ENCODE peak calls at places on chromosomes 11 and 22, in nine cellular contexts. S is psoas muscle, F is GM23338, J is astrocyte of the spinal cord, G is thyroid gland, M is A549, P is fibroblast of the aortic adventitia, D is heart right ventricle, L is colonic mucosa. A is an unnamed sample.

GRCh38 chr11:47469411-47470179 is 20.7 kb upstream of the RAPSN start:
- DNase-seq in S (no peak), F (no peak), J (peak; percentile 30), G (no peak), M (no peak), P (peak; percentile 43), D (no peak), L (no peak), A (no peak)

GRCh38 chr11:65650547-65651338 is 12.0 kb downstream of the RELA start:
- DNase-seq in S (no peak), F (peak; percentile 40), J (no peak), G (no peak), M (no peak), P (no peak), D (no peak), L (peak; percentile 22), A (no peak)

GRCh38 chr22:23685205-23685784 is 5.5 kb upstream of the RGL4 start:
- DNase-seq in S (peak; percentile 56), F (no peak), J (no peak), G (no peak), M (no peak), P (peak; percentile 18), D (no peak), L (no peak), A (no peak)

GRCh38 chr11:1161410-1162152 is 3.8 kb downstream of the MUC5AC start:
- DNase-seq in S (peak; percentile 10), F (no peak), J (no peak), G (no peak), M (no peak), P (no peak), D (no peak), L (no peak), A (no peak)

GRCh38 chr11:128718064-128718463 is 24.2 kb downstream of the FLI1 start:
- DNase-seq in S (no peak), F (peak; percentile 10), J (no peak), G (no peak), M (no peak), P (no peak), D (no peak), L (no peak), A (no peak)

GRCh38 chr11:2714871-2715270 is 15.1 kb upstream of the KCNQ1OT1 start:
- DNase-seq in S (peak; percentile 6), F (no peak), J (no peak), G (no peak), M (no peak), P (no peak), D (no peak), L (no peak), A (no peak)

GRCh38 chr22:26474687-26475086 is 8.9 kb downstream of the HPS4 start:
- DNase-seq in S (no peak), F (no peak), J (peak; percentile 5), G (no peak), M (no peak), P (no peak), D (no peak), L (no peak), A (no peak)

GRCh38 chr11:118003021-118003423 is 16.8 kb downstream of the IL10RA start:
- DNase-seq in S (no peak), F (no peak), J (no peak), G (no peak), M (no peak), P (no peak), D (no peak), L (no peak), A (peak; percentile 34)

GRCh38 chr22:29609139-29609538 is 5.7 kb downstream of the NF2 start:
- DNase-seq in S (no peak), F (peak; percentile 52), J (no peak), G (no peak), M (peak; percentile 16), P (no peak), D (no peak), L (no peak), A (no peak)
- TF ChIP-seq CTCF in S (no peak), F (peak; percentile 67), J (peak; percentile 43), G (peak; percentile 23), M (peak; percentile 18), P (no peak), D (peak; percentile 9), L (no peak), A (peak; percentile 31)

GRCh38 chr11:100009728-100010127 is 677.4 kb upstream of the ARHGAP42 start:
- DNase-seq in S (no peak), F (no peak), J (no peak), G (no peak), M (no peak), P (no peak), D (no peak), L (no peak), A (no peak)
- TF ChIP-seq CTCF in S (no peak), F (no peak), J (no peak), G (no peak), M (no peak), P (no peak), D (no peak), L (no peak), A (no peak)

DNA sequence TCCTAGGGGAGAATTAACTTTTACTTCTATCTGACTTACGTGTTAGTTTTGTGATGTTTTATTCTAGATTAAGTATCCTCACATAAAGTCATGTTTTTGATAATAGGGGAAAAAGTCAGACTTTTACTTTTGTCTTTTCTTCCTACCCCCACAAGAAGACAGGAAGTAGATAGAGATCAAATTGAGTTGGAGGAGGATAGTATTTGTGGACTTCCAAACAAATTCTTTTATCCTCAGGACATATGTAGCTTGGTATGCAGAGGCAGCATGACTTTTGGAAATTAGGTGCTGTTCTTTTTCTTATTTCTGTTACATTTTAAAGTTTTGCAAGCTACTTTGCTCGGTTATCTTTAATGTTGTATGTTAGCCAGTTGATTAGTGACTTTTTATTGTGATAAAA is 61.4 kb downstream of the MTMR3 start:
- DNase-seq in S (no peak), F (no peak), J (no peak), G (no peak), M (no peak), P (no peak), D (no peak), L (no peak), A (no peak)
- TF ChIP-seq CTCF in S (no peak), F (no peak), J (no peak), G (no peak), M (no peak), P (no peak), D (no peak), L (no peak), A (no peak)

GRCh38 chr11:14892036-14892556 is at the start of gene CYP2R1:
- DNase-seq in S (peak; percentile 94), F (peak; percentile 97), J (peak; percentile 98), G (peak; percentile 96), M (peak; percentile 99), P (peak; percentile 96), D (peak; percentile 97), L (peak; percentile 99), A (peak; percentile 90)
- TF ChIP-seq CTCF in S (no peak), F (no peak), J (no peak), G (no peak), M (no peak), P (no peak), D (no peak), L (no peak), A (no peak)

GRCh38 chr11:104872393-104872792 is 25.9 kb downstream of the CASP12 start:
- DNase-seq in S (no peak), F (no peak), J (no peak), G (no peak), M (no peak), P (no peak), D (no peak), L (no peak), A (no peak)

GRCh38 chr11:104870910-104871309 is 27.4 kb downstream of the CASP12 start:
- DNase-seq in S (no peak), F (no peak), J (peak; percentile 55), G (no peak), M (no peak), P (peak; percentile 50), D (no peak), L (no peak), A (no peak)

GRCh38 chr11:104876838-104877500 is 21.3 kb downstream of the CASP12 start:
- DNase-seq in S (no peak), F (no peak), J (no peak), G (no peak), M (no peak), P (no peak), D (no peak), L (no peak), A (no peak)

GRCh38 chr11:104876324-104876723 is 21.9 kb downstream of the CASP12 start:
- DNase-seq in S (no peak), F (no peak), J (no peak), G (no peak), M (no peak), P (no peak), D (no peak), L (no peak), A (no peak)

DNA sequence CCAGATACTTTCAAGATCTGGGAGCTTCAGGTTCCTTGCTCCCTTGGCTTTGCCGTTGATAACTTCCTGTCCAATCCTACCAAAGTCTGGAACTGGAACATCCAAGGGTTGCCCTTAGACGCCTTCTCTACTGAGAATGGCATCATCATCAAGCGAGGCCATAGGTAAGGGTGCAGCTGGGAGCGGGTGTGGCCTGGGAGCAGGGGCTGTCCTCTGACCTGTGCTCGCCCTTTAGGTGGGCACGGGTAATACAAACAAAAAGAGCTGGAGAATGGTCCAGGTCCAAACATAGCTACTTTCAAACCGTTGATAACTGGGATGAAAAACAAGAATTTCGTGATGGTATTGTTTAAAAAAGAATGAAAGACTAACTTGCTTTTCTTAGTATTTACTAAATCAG is 25.0 kb downstream of the CASP12 start:
- DNase-seq in S (no peak), F (peak; percentile 56), J (no peak), G (no peak), M (no peak), P (no peak), D (no peak), L (no peak), A (no peak)
- TF ChIP-seq CTCF in S (no peak), F (peak; percentile 58), J (peak; percentile 3), G (no peak), M (no peak), P (peak; percentile 3), D (no peak), L (no peak), A (no peak)

DNA sequence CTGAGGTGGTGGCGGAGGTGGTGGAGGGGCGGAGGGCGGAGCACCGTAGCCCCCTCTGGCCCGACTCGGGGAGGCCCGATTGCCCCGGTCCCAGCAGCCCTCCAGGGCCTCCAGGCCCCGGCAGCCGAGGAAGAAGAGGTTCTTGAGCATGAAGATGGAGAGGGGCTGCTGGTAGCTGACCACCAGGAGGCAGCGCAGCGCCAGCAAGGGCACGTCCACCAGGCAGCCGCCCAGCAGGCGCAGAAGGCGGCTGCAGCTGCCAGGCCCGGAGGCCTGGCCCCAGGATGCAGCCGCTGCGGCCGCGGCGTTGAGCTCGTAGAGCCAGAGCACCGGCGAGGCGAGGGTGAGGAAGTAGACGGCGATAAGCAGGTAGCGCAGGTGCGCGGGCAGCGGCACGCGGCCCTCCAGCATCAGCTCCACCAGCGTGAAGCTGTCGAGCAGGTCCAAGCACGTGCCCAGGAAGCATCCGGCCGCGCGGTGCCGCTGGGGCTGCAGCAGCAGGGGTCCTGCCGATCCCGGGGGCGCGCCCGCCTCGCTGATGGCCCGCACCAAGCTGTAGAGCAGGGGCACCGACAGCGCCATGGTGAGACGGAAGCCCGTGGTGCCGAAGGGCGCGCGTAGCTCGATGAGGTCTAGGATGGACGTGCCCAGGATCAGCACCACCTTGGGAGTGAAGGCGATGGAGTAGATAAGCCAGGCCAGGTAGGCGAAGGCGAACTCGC is 1.5 kb downstream of the TMEM121B start:
- DNase-seq in S (no peak), F (peak; percentile 80), J (no peak), G (no peak), M (no peak), P (no peak), D (no peak), L (peak; percentile 45), A (no peak)
- TF ChIP-seq CTCF in S (peak; percentile 56), F (peak; percentile 76), J (peak; percentile 24), G (no peak), M (peak; percentile 10), P (peak; percentile 25), D (peak; percentile 52), L (peak; percentile 26), A (peak; percentile 67)

A was measured in type B pancreatic cell.